ENCODE peak calls at places on chromosomes 16 and 17, in six cellular contexts. F is HEK293T, U is tibial artery, N is NCI-H460, V is cardiac muscle cell, R is GM12864. P is an unnamed sample.

GRCh38 chr17:30958187-30958586 is 12.7 kb upstream of the RNF135 start:
- DNase-seq in R (no peak), N (no peak), V (no peak), U (no peak), F (no peak), P (no peak)

GRCh38 chr16:10950393-10950792 is 6.0 kb downstream of the CLEC16A start:
- DNase-seq in V (no peak), U (no peak), N (no peak), F (no peak), R (no peak), P (no peak)

GRCh38 chr16:53821487-53821886 is 117.5 kb downstream of the FTO start:
- DNase-seq in U (no peak), F (no peak), V (no peak), N (no peak), R (no peak), P (no peak)

GRCh38 chr16:90002759-90003158 is 16.5 kb downstream of the DBNDD1 start:
- DNase-seq in F (no peak), N (no peak), R (no peak), V (no peak), U (no peak), P (no peak)

GRCh38 chr17:47720754-47721533 is 12.1 kb upstream of the TBX21 start:
- DNase-seq in F (peak; percentile 25), R (no peak), N (no peak), V (no peak), U (no peak), P (no peak)

GRCh38 chr16:72467157-72467759 is 295.3 kb upstream of the PMFBP1 start:
- DNase-seq in F (peak; percentile 31), U (no peak), V (peak; percentile 58), N (peak; percentile 24), R (peak; percentile 18), P (peak; percentile 54)

GRCh38 chr16:35431829-35432663 is 1972.6 kb downstream of the TP53TG3F start:
- DNase-seq in N (no peak), U (no peak), F (peak; percentile 30), R (no peak), V (no peak), P (no peak)

GRCh38 chr17:53633856-53634255 is 188.9 kb upstream of the KIF2B start:
- DNase-seq in U (no peak), R (no peak), F (no peak), N (no peak), V (no peak), P (no peak)

GRCh38 chr17:79033046-79033616 is 9.2 kb downstream of the C1QTNF1 start:
- DNase-seq in U (no peak), V (no peak), F (no peak), N (no peak), R (no peak), P (no peak)

GRCh38 chr17:20086416-20087074 is 77.4 kb downstream of the SPECC1 start:
- DNase-seq in V (no peak), U (no peak), N (no peak), F (no peak), R (no peak), P (no peak)

GRCh38 chr17:77884019-77884418 is 74.5 kb upstream of the TNRC6C start:
- DNase-seq in N (no peak), R (no peak), V (peak; percentile 73), F (no peak), U (no peak), P (no peak)

GRCh38 chr17:50375858-50376538 is 3.0 kb downstream of the EME1 start:
- DNase-seq in F (no peak), R (no peak), V (no peak), N (no peak), U (no peak), P (no peak)

GRCh38 chr17:81910840-81911276 is 341 bp downstream of the PCYT2 start:
- DNase-seq in V (peak; percentile 52), N (no peak), U (no peak), R (no peak), F (peak; percentile 46), P (no peak)

GRCh38 chr17:51245535-51245934 is 14.3 kb downstream of the MBTD1 start:
- DNase-seq in V (no peak), R (no peak), F (no peak), U (no peak), N (no peak), P (no peak)

GRCh38 chr17:21387616-21388015 is 11.5 kb downstream of the KCNJ12 start:
- DNase-seq in U (no peak), N (no peak), R (no peak), F (no peak), V (no peak), P (no peak)

GRCh38 chr17:17182601-17183136 is 23.5 kb downstream of the PLD6 start:
- DNase-seq in F (no peak), V (no peak), N (no peak), R (no peak), U (no peak), P (no peak)

GRCh38 chr17:50265212-50265611 is 9.1 kb upstream of the TMEM92 start:
- DNase-seq in V (no peak), R (no peak), N (no peak), F (no peak), U (peak; percentile 23), P (no peak)

GRCh38 chr16:88394426-88394825 is 11.7 kb downstream of the ZNF469 start:
- DNase-seq in V (no peak), N (no peak), U (no peak), F (no peak), R (no peak), P (no peak)

GRCh38 chr16:65178151-65178550 is 56.3 kb upstream of the CDH11 start:
- DNase-seq in V (no peak), U (no peak), N (no peak), R (no peak), F (no peak), P (peak; percentile 40)

GRCh38 chr17:15119928-15120327 is 145.2 kb downstream of the PMP22 start:
- DNase-seq in F (no peak), U (no peak), V (peak; percentile 32), N (no peak), R (no peak), P (no peak)

GRCh38 chr17:46774108-46774737 is 44.3 kb downstream of the WNT3 start:
- DNase-seq in U (no peak), N (no peak), F (no peak), R (no peak), V (no peak), P (no peak)

GRCh38 chr17:76981545-76982295 is 113.5 kb downstream of the MGAT5B start:
- DNase-seq in U (no peak), R (no peak), N (no peak), V (no peak), F (no peak), P (no peak)

GRCh38 chr17:27345141-27345904 is 51.4 kb downstream of the WSB1 start:
- DNase-seq in U (no peak), V (peak; percentile 79), N (no peak), R (no peak), F (no peak), P (no peak)

GRCh38 chr17:71409712-71410111 is 711.1 kb upstream of the SOX9 start:
- DNase-seq in N (no peak), F (no peak), U (no peak), V (no peak), R (no peak), P (no peak)

GRCh38 chr16:50530277-50531236 is 17.6 kb upstream of the NKD1 start:
- DNase-seq in N (no peak), V (no peak), R (no peak), F (no peak), U (no peak), P (no peak)

GRCh38 chr16:30987581-30988190 is 2.7 kb downstream of the HSD3B7 start:
- DNase-seq in N (no peak), F (no peak), V (no peak), U (no peak), R (no peak), P (no peak)

GRCh38 chr16:78072275-78072674 is 27.2 kb upstream of the WWOX start:
- DNase-seq in V (no peak), R (no peak), F (no peak), U (no peak), N (no peak), P (no peak)

GRCh38 chr17:4497101-4497824 is 1.4 kb upstream of the SPNS2 start:
- DNase-seq in U (no peak), N (no peak), V (no peak), F (no peak), R (no peak), P (no peak)

GRCh38 chr17:66198242-66198641 is 6.3 kb upstream of the CEP112 start:
- DNase-seq in F (no peak), U (no peak), N (no peak), V (no peak), R (no peak), P (no peak)

GRCh38 chr17:4235372-4236279 is 28.2 kb downstream of the ANKFY1 start:
- DNase-seq in F (no peak), R (no peak), U (no peak), N (no peak), V (no peak), P (no peak)

GRCh38 chr16:77789085-77789611 is 784 bp downstream of the VAT1L start:
- DNase-seq in F (no peak), N (no peak), U (no peak), R (no peak), V (peak; percentile 2), P (no peak)

GRCh38 chr17:80986816-80987480 is 4.7 kb upstream of the CHMP6 start:
- DNase-seq in F (no peak), N (no peak), U (peak; percentile 44), V (no peak), R (no peak), P (no peak)

GRCh38 chr17:17972126-17972951 is at the start of the genes DRC3 and TOM1L2:
- DNase-seq in U (peak; percentile 100), V (peak; percentile 100), R (peak; percentile 100), F (peak; percentile 99), N (peak; percentile 100), P (peak; percentile 100)

GRCh38 chr17:14205992-14206461 is 30.6 kb downstream of the CDRT15 start:
- DNase-seq in R (no peak), N (peak; percentile 69), V (no peak), U (no peak), F (no peak), P (no peak)

GRCh38 chr17:78224226-78225087 is 7.0 kb upstream of the TMEM235 start:
- DNase-seq in V (no peak), U (no peak), N (no peak), F (no peak), R (no peak), P (no peak)

P was measured in smooth muscle cell of the brain vasculature.